ENCODE peak calls at places on chromosomes 5 and 9, in ten cellular contexts. E, Q, V, M, C, G, K, Z, L and B are unnamed samples.

GRCh38 chr9:101421653-101422065 is 13.9 kb downstream of the ALDOB start:
- DNase-seq in E (no peak), Q (no peak), V (no peak), M (no peak), C (no peak), G (no peak), K (no peak), Z (no peak), L (no peak), B (no peak)

GRCh38 chr5:64666058-64666457 is 24.2 kb upstream of the SHISAL2B start:
- DNase-seq in E (peak), Q (no peak), V (no peak), M (no peak), C (peak), G (no peak), K (no peak), Z (no peak), L (no peak), B (no peak)

GRCh38 chr5:140734354-140734753 is 34.1 kb downstream of the ZMAT2 start:
- DNase-seq in E (peak), Q (no peak), V (no peak), M (peak), C (peak), G (no peak), K (no peak), Z (no peak), L (no peak), B (no peak)

GRCh38 chr5:167888395-167888794 is 403.1 kb upstream of the WWC1 start:
- DNase-seq in E (no peak), Q (no peak), V (no peak), M (no peak), C (no peak), G (no peak), K (no peak), Z (no peak), L (no peak), B (no peak)

GRCh38 chr9:1202512-1203285 is 152.5 kb downstream of the DMRT2 start:
- DNase-seq in E (peak), Q (no peak), V (no peak), M (no peak), C (no peak), G (no peak), K (no peak), Z (no peak), L (no peak), B (no peak)

GRCh38 chr5:76990899-76991475 is 38.1 kb downstream of the CRHBP start:
- DNase-seq in E (no peak), Q (no peak), V (no peak), M (no peak), C (no peak), G (no peak), K (no peak), Z (no peak), L (no peak), B (no peak)

GRCh38 chr9:69532359-69532758 is 139.8 kb downstream of the APBA1 start:
- DNase-seq in E (no peak), Q (no peak), V (no peak), M (no peak), C (no peak), G (no peak), K (no peak), Z (no peak), L (peak), B (no peak)

GRCh38 chr5:122704247-122705036 is 70.4 kb upstream of the SNX2 start:
- DNase-seq in E (peak), Q (no peak), V (no peak), M (peak), C (peak), G (no peak), K (no peak), Z (peak), L (peak), B (no peak)

GRCh38 chr5:77239126-77239741 is 28.8 kb downstream of the PDE8B start:
- DNase-seq in E (peak), Q (no peak), V (no peak), M (peak), C (peak), G (no peak), K (no peak), Z (no peak), L (no peak), B (peak)

GRCh38 chr5:137492321-137492720 is 6.8 kb downstream of the SPOCK1 start:
- DNase-seq in E (peak), Q (no peak), V (no peak), M (no peak), C (peak), G (no peak), K (no peak), Z (no peak), L (no peak), B (no peak)

GRCh38 chr5:172284275-172284971 is 859 bp upstream of the UBTD2 start:
- DNase-seq in E (peak), Q (no peak), V (no peak), M (no peak), C (no peak), G (no peak), K (no peak), Z (no peak), L (no peak), B (peak)

GRCh38 chr5:55634204-55634785 is 77.8 kb downstream of the SLC38A9 start:
- DNase-seq in E (peak), Q (no peak), V (no peak), M (peak), C (peak), G (no peak), K (no peak), Z (no peak), L (no peak), B (no peak)

GRCh38 chr5:114924784-114925183 is 244.9 kb downstream of the TRIM36 start:
- DNase-seq in E (no peak), Q (no peak), V (no peak), M (no peak), C (no peak), G (no peak), K (no peak), Z (no peak), L (no peak), B (no peak)